ENCODE peak calls at places on chromosomes 2 and 18, in six cellular contexts. K is OCI-LY7, B is mucosa of descending colon, D is fibroblast of lung, G is prostate gland, I is fibroblast of pulmonary artery. X is an unnamed sample.

GRCh38 chr2:37652199-37652640 is 19.2 kb downstream of the CDC42EP3 start:
- DNase-seq in D (peak), K (peak), G (no peak), I (peak), B (no peak), X (peak)

GRCh38 chr2:19536136-19536535 is 177.7 kb upstream of the OSR1 start:
- DNase-seq in I (peak), G (no peak), K (no peak), B (no peak), D (no peak), X (no peak)

GRCh38 chr2:57906152-57906732 is 140.4 kb upstream of the VRK2 start:
- DNase-seq in I (peak), B (no peak), G (no peak), D (peak), K (peak), X (peak)

GRCh38 chr2:175518206-175518605 is 336.7 kb upstream of the ATP5MC3 start:
- DNase-seq in I (no peak), K (no peak), G (no peak), B (no peak), D (no peak), X (no peak)

GRCh38 chr2:239533917-239534316 is 133.1 kb upstream of the HDAC4 start:
- DNase-seq in K (no peak), I (no peak), D (peak), B (peak), G (no peak), X (no peak)

GRCh38 chr18:58829263-58829662 is 35.4 kb upstream of the ZNF532 start:
- DNase-seq in B (no peak), K (no peak), I (peak), D (no peak), G (no peak), X (peak)

GRCh38 chr2:26399781-26400376 is 1.8 kb upstream of the DRC1 start:
- DNase-seq in B (no peak), G (no peak), I (no peak), D (no peak), K (no peak), X (no peak)

GRCh38 chr18:23453657-23454011 is 547 bp downstream of the RIOK3 start:
- DNase-seq in B (no peak), G (peak), K (peak), D (peak), I (peak), X (peak)

GRCh38 chr18:22349966-22350365 is 67.7 kb downstream of the CTAGE1 start:
- DNase-seq in I (peak), D (peak), K (no peak), G (no peak), B (no peak), X (no peak)

GRCh38 chr2:143717053-143717452 is 587.8 kb downstream of the ARHGAP15 start:
- DNase-seq in D (no peak), K (no peak), G (peak), B (no peak), I (peak), X (peak)

GRCh38 chr18:3411854-3412268 is 38.1 kb upstream of the TGIF1 start:
- DNase-seq in G (no peak), I (no peak), B (peak), D (no peak), K (no peak), X (no peak)

GRCh38 chr2:207253946-207254345 is 88.2 kb upstream of the KLF7 start:
- DNase-seq in G (no peak), I (peak), K (no peak), B (no peak), D (peak), X (peak)

GRCh38 chr2:172082944-172083718 is 2.2 kb upstream of the DLX1 start:
- DNase-seq in I (no peak), K (no peak), B (no peak), D (no peak), G (no peak), X (no peak)

GRCh38 chr18:8260319-8260718 is 348.9 kb upstream of the RAB12 start:
- DNase-seq in K (no peak), I (no peak), D (no peak), B (no peak), G (no peak), X (peak)

GRCh38 chr18:49072940-49073339 is 122.2 kb upstream of the SMAD7 start:
- DNase-seq in I (peak), B (no peak), D (peak), K (no peak), G (no peak), X (no peak)

GRCh38 chr18:55318864-55319516 is 269.0 kb downstream of the TCF4 start:
- DNase-seq in B (no peak), G (no peak), I (peak), K (no peak), D (peak), X (peak)

GRCh38 chr2:181458881-181459280 is 1.7 kb downstream of the ITGA4 start:
- DNase-seq in B (no peak), D (no peak), K (no peak), G (no peak), I (no peak), X (no peak)

GRCh38 chr2:76984359-76984758 is 537.8 kb downstream of the LRRTM4 start:
- DNase-seq in D (peak), I (no peak), G (no peak), K (no peak), B (no peak), X (no peak)

GRCh38 chr2:18987592-18988073 is 370.8 kb downstream of the OSR1 start:
- DNase-seq in I (peak), D (peak), B (peak), K (no peak), G (peak), X (peak)

GRCh38 chr2:3169106-3169870 is 208.3 kb downstream of the EIPR1 start:
- DNase-seq in B (no peak), G (no peak), K (no peak), D (peak), I (peak), X (peak)

GRCh38 chr2:229947544-229947943 is 25.2 kb downstream of the FBXO36 start:
- DNase-seq in I (no peak), G (no peak), D (no peak), K (no peak), B (no peak), X (no peak)

GRCh38 chr2:25275575-25275965 is 66.2 kb downstream of the DNMT3A start:
- DNase-seq in G (no peak), I (no peak), D (no peak), K (no peak), B (no peak), X (no peak)

GRCh38 chr2:17574406-17575073 is 34.0 kb downstream of the VSNL1 start:
- DNase-seq in I (no peak), G (no peak), K (no peak), B (peak), D (no peak), X (no peak)

GRCh38 chr2:85728883-85729824 is 24.6 kb upstream of the ATOH8 start:
- DNase-seq in B (peak), G (peak), K (peak), I (peak), D (peak), X (peak)

GRCh38 chr2:39504790-39505335 is 67.8 kb upstream of the MAP4K3 start:
- DNase-seq in B (no peak), I (peak), D (peak), K (no peak), G (no peak), X (no peak)

GRCh38 chr18:57797209-57797651 is 5.9 kb downstream of the ATP8B1 start:
- DNase-seq in B (peak), K (no peak), I (no peak), D (no peak), G (no peak), X (no peak)

GRCh38 chr2:234469972-234470371 is 26.9 kb downstream of the ARL4C start:
- DNase-seq in D (no peak), G (no peak), I (no peak), B (no peak), K (no peak), X (no peak)

GRCh38 chr2:3651686-3652516 is 6.1 kb upstream of the ALLC start:
- DNase-seq in I (no peak), D (peak), K (peak), G (peak), B (peak), X (peak)

GRCh38 chr2:33372940-33373553 is 103.4 kb upstream of the RASGRP3 start:
- DNase-seq in B (peak), K (peak), D (no peak), I (peak), G (peak), X (peak)

GRCh38 chr2:176637134-176637496 is 367.9 kb downstream of the MTX2 start:
- DNase-seq in B (no peak), K (no peak), I (no peak), G (no peak), D (no peak), X (no peak)

GRCh38 chr2:176636376-176636775 is 367.1 kb downstream of the MTX2 start:
- DNase-seq in D (no peak), K (no peak), B (no peak), I (no peak), G (no peak), X (no peak)

GRCh38 chr2:176639016-176639343 is 369.7 kb downstream of the MTX2 start:
- DNase-seq in D (no peak), I (no peak), B (peak), K (no peak), G (no peak), X (no peak)

GRCh38 chr2:176637497-176638166 is 368.4 kb downstream of the MTX2 start:
- DNase-seq in B (peak), G (no peak), D (peak), I (peak), K (no peak), X (peak)

GRCh38 chr2:176638167-176639015 is 369.1 kb downstream of the MTX2 start:
- DNase-seq in K (no peak), G (peak), B (peak), D (peak), I (peak), X (peak)
- H3K4me3 ChIP-seq in K (no peak), G (peak), B (peak), D (peak), I (peak), X (peak)

GRCh38 chr2:241507430-241508239 is 749 bp downstream of the STK25 start:
- DNase-seq in D (peak), G (no peak), B (no peak), I (peak), K (peak), X (peak)

GRCh38 chr2:241506793-241507429 is 1.5 kb downstream of the STK25 start:
- DNase-seq in K (no peak), G (no peak), I (peak), D (no peak), B (no peak), X (no peak)

GRCh38 chr2:241508510-241509407 is at the start of gene STK25:
- DNase-seq in K (peak), B (peak), I (peak), D (peak), G (peak), X (peak)

GRCh38 chr2:241509408-241509784 is 1.0 kb upstream of the STK25 start:
- DNase-seq in B (no peak), D (no peak), I (no peak), G (no peak), K (no peak), X (no peak)

GRCh38 chr2:241508240-241508509 is 209 bp downstream of the STK25 start:
- DNase-seq in D (no peak), B (no peak), K (no peak), I (no peak), G (peak), X (no peak)
- TF ChIP-seq CTCF in D (no peak), B (no peak), K (no peak), I (no peak), G (no peak), X (no peak)

GRCh38 chr2:11743531-11743815 is 3.0 kb upstream of the LPIN1 start:
- DNase-seq in D (no peak), B (no peak), K (no peak), I (no peak), G (no peak), X (no peak)
- H3K4me3 ChIP-seq in D (no peak), B (no peak), K (peak), I (no peak), G (no peak), X (no peak)

GRCh38 chr2:162401871-162402270 is 57.9 kb downstream of the GCA start:
- DNase-seq in G (no peak), B (no peak), I (no peak), K (no peak), D (no peak), X (no peak)
- TF ChIP-seq CTCF in G (no peak), B (no peak), I (no peak), K (no peak), D (no peak), X (no peak)

GRCh38 chr2:30266051-30266621 is 34.8 kb downstream of the LBH start:
- DNase-seq in K (peak), B (peak), I (no peak), G (no peak), D (no peak), X (no peak)
- H3K4me3 ChIP-seq in K (no peak), B (no peak), I (no peak), G (no peak), D (no peak), X (no peak)

GRCh38 chr18:53682796-53683195 is 541.7 kb downstream of the MBD2 start:
- DNase-seq in I (no peak), B (no peak), D (no peak), G (no peak), K (no peak), X (no peak)

GRCh38 chr18:53689886-53690285 is 534.6 kb downstream of the MBD2 start:
- DNase-seq in I (no peak), D (no peak), G (no peak), K (no peak), B (no peak), X (no peak)

GRCh38 chr18:53687002-53687401 is 537.5 kb downstream of the MBD2 start:
- DNase-seq in D (no peak), B (peak), K (no peak), I (no peak), G (no peak), X (no peak)
- TF ChIP-seq CTCF in D (no peak), B (no peak), K (peak), I (no peak), G (no peak), X (no peak)

DNA sequence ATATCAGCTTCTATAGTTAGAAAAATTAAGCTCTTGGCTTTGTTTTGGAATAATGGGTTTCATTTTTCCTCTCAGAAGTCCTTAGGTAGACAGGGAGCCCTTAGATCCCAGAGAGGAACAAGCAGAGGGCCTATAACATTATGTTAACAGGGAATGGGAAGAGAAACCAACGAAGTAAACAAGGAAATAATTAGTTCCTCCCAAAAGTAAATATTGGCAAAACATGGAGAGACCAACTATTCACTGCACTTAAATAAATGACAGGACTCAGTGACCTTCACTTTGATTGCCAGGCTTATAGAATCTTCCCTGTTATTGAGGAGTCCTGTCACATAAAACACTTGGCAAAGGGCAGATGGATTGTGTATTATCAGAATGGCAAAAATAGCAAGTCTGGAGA is 5.3 kb downstream of the CRIM1 start:
- DNase-seq in K (no peak), D (no peak), G (no peak), B (no peak), I (no peak), X (no peak)
- H3K4me3 ChIP-seq in K (no peak), D (no peak), G (no peak), B (no peak), I (no peak), X (no peak)

DNA sequence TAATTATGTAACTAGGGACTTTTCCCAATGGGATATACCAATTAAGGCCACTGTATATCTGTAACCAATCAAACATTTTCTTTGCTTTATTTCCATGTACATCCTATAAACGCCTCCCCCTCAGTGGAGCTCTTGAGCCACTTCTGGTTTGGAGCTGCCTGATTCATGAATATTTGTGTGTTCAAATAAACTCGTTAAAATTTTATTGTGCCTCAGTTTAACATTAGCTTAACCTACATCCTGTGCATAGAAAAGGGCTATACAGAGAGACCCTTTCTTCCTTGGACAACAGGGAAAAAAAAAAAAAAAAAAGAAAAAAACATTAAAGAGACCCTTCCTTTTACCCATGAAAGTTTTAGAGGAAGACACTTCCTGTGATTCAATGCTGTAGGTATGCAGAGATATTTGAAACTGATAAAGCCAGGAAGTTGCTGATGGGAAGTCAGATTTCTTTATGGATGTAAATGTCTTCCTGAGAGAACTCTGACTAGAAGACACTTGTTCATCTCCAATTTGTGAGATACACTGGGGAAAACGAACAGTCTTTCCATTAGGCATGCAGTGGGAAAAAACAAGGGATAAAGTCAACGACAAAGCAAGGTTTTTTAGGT is 614.6 kb upstream of the SOX11 start:
- DNase-seq in B (no peak), G (no peak), D (peak), K (no peak), I (peak), X (peak)
- TF ChIP-seq CTCF in B (no peak), G (no peak), D (peak), K (no peak), I (no peak), X (peak)

GRCh38 chr2:219908538-219908937 is 281.1 kb downstream of the SLC4A3 start:
- DNase-seq in G (no peak), I (no peak), B (no peak), D (no peak), K (no peak), X (no peak)

GRCh38 chr2:219911541-219911940 is 284.1 kb downstream of the SLC4A3 start:
- DNase-seq in I (no peak), D (no peak), G (no peak), K (no peak), B (no peak), X (no peak)

GRCh38 chr2:219914577-219914976 is 287.1 kb downstream of the SLC4A3 start:
- DNase-seq in D (no peak), K (no peak), G (no peak), I (no peak), B (no peak), X (no peak)

GRCh38 chr2:219916261-219916660 is 288.8 kb downstream of the SLC4A3 start:
- DNase-seq in I (no peak), G (no peak), K (no peak), B (no peak), D (no peak), X (no peak)

DNA sequence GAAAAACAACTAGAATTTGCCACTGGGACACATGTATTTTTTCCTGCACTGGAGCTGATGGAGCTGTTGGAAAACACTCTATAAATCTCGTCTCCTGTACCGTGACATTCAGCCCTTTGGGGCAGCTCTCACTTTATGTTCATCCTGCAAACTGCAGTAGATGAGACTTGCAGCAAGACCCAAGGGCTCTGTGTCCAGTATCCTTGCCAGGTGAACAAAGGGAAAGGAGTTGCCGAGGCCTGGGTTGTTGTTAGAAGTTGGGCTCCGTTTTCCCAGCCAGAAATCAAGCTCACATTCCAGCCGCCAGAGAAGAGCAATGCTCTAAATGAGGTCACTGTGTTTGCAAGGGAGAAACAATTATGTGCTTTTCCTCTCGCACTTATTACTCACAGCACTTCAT is 285.1 kb downstream of the SLC4A3 start:
- DNase-seq in K (no peak), G (no peak), I (peak), D (peak), B (no peak), X (peak)
- H3K4me3 ChIP-seq in K (no peak), G (no peak), I (no peak), D (peak), B (no peak), X (no peak)

X was measured in astrocyte of the spinal cord.